ENCODE peak calls at places on chromosome 18, in ten cellular contexts. R is tibial nerve, D is H1, U is A549, X is sigmoid colon, M is ovary, Z is K562, F is GM12878, P is upper lobe of left lung, A is stomach. B is an unnamed sample.
A peak's percentile ranks its signal among the peaks of the same experiment; 100 is the strongest.

GRCh38 chr18:43587538-43588153 is 310.4 kb upstream of the SYT4 start:
- DNase-seq in R (no peak), P (no peak), X (no peak), M (peak; percentile 15), Z (peak; percentile 10), A (no peak), D (no peak), F (no peak), U (peak; percentile 17), B (no peak)

GRCh38 chr18:48736316-48736715 is 197.5 kb downstream of the CTIF start:
- DNase-seq in R (no peak), D (no peak), A (no peak), U (no peak), Z (no peak), X (no peak), P (no peak), F (no peak), M (no peak), B (no peak)

GRCh38 chr18:71304856-71305255 is 1016.0 kb downstream of the SOCS6 start:
- DNase-seq in R (no peak), U (no peak), P (no peak), D (no peak), X (no peak), A (no peak), F (no peak), Z (no peak), M (no peak), B (no peak)

GRCh38 chr18:45774065-45774521 is 50.1 kb downstream of the SLC14A1 start:
- DNase-seq in X (no peak), F (no peak), M (no peak), A (no peak), U (no peak), D (no peak), R (no peak), P (no peak), Z (no peak), B (no peak)

GRCh38 chr18:12308386-12309100 is 502 bp downstream of the TUBB6 start:
- DNase-seq in D (peak; percentile 77), Z (peak; percentile 89), R (peak; percentile 73), F (no peak), M (peak; percentile 93), P (peak; percentile 95), U (peak; percentile 75), X (peak; percentile 95), A (peak; percentile 70), B (peak; percentile 96)

GRCh38 chr18:49019446-49020045 is 68.8 kb upstream of the SMAD7 start:
- DNase-seq in X (no peak), R (no peak), D (no peak), F (peak; percentile 9), A (peak; percentile 20), U (no peak), Z (no peak), P (no peak), M (no peak), B (peak; percentile 35)

GRCh38 chr18:35143615-35144596 is 96.9 kb upstream of the ZNF397 start:
- DNase-seq in Z (peak; percentile 28), R (no peak), D (peak; percentile 56), M (peak; percentile 64), A (peak; percentile 60), U (peak; percentile 56), X (peak; percentile 78), F (no peak), P (no peak), B (no peak)

GRCh38 chr18:25350561-25351201 is 1.3 kb downstream of the ZNF521 start:
- DNase-seq in F (no peak), D (peak; percentile 65), A (no peak), M (peak; percentile 77), Z (no peak), R (peak; percentile 40), P (peak; percentile 88), X (peak; percentile 78), U (no peak), B (peak; percentile 75)

GRCh38 chr18:74796928-74797576 is 199.4 kb downstream of the ZNF407 start:
- DNase-seq in R (no peak), P (no peak), A (no peak), X (no peak), F (peak; percentile 40), M (no peak), Z (no peak), D (no peak), U (no peak), B (no peak)

GRCh38 chr18:43680096-43680495 is 402.8 kb upstream of the SYT4 start:
- DNase-seq in A (no peak), D (no peak), U (no peak), Z (no peak), F (no peak), X (no peak), M (no peak), P (no peak), R (no peak), B (no peak)

GRCh38 chr18:13455960-13456471 is 237.5 kb downstream of the LDLRAD4 start:
- DNase-seq in Z (no peak), A (no peak), F (peak; percentile 32), P (no peak), D (no peak), R (no peak), U (no peak), M (no peak), X (no peak), B (no peak)

GRCh38 chr18:21747268-21747667 is 6.7 kb downstream of the MIB1 start:
- DNase-seq in M (no peak), R (no peak), D (no peak), X (no peak), P (no peak), F (no peak), A (no peak), U (no peak), Z (no peak), B (no peak)

GRCh38 chr18:21742323-21742687 is 1.7 kb downstream of the MIB1 start:
- DNase-seq in P (no peak), Z (no peak), D (no peak), A (no peak), R (no peak), U (no peak), M (no peak), X (no peak), F (no peak), B (no peak)

GRCh38 chr18:21747764-21748693 is 7.4 kb downstream of the MIB1 start:
- DNase-seq in A (no peak), Z (no peak), D (no peak), X (no peak), F (no peak), U (no peak), R (no peak), M (no peak), P (no peak), B (no peak)

GRCh38 chr18:21743166-21743831 is 2.7 kb downstream of the MIB1 start:
- DNase-seq in A (no peak), D (no peak), R (no peak), X (no peak), M (no peak), P (no peak), Z (no peak), F (no peak), U (no peak), B (no peak)

DNA sequence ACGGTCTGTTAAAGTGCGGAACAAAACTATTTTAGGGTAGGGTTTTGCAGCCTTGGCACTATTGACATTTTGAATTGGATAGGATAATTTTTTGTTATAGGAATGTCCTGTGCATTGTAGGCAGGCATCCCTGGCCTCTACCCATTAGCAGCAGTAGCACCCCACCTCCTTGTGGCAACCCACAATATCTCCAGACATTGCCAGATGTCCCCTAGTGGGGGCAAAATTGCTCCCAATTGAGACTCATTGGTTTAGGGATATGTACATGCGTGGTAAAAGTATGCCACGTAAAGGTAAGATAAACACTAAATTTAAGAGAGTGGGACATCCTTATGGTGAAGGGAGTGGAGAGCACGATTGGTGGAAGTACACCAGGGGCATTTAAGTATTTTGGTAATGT is 4.6 kb downstream of the MIB1 start:
- DNase-seq in R (no peak), F (no peak), M (no peak), D (no peak), X (no peak), Z (no peak), U (no peak), P (no peak), A (no peak), B (no peak)
- H3K4me1 ChIP-seq in R (no peaks in the 10 kb centered on the region), F (peaks cover 7% of the 10 kb centered on the region), M (peaks cover 7% of the 10 kb centered on the region), D (peaks cover 12% of the 10 kb centered on the region), X (no peaks in the 10 kb centered on the region), Z (peaks cover 12% of the 10 kb centered on the region), U (peaks cover 10% of the 10 kb centered on the region), P (peaks cover 16% of the 10 kb centered on the region), A (peaks cover 8% of the 10 kb centered on the region), B (peaks cover 33% of the 10 kb centered on the region)

DNA sequence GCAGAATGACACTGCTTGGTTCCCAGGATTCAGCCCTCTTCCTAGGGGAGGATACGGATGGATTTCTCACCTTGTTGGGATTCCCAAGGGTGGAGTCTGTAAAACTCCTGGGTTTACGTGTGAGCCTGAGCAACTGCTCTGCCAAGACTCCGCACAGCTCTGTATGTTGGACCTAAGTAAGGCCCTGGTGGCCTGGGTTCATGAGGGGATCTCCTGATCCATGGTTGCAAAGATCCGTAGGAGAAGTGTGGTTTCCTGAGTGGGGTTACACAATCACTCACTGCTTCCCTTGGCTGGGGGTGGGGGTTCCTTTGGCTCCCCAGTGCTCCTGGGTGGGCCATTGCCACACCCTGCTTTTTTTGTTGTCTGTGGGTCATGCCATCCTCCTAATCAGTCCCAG is 37.7 kb downstream of the ANKRD12 start:
- DNase-seq in Z (no peak), D (no peak), A (no peak), U (no peak), R (no peak), P (no peak), X (no peak), F (no peak), M (no peak), B (no peak)
- H3K27ac ChIP-seq in Z (no peak overlapping the region), D (no peak overlapping the region), A (no peak overlapping the region), U (no peak overlapping the region), R (no peak overlapping the region), P (peak overlapping the region; percentile 39), X (no peak overlapping the region), F (peak overlapping the region; percentile 31), M (no peak overlapping the region), B (peak overlapping the region; percentile 18)

DNA sequence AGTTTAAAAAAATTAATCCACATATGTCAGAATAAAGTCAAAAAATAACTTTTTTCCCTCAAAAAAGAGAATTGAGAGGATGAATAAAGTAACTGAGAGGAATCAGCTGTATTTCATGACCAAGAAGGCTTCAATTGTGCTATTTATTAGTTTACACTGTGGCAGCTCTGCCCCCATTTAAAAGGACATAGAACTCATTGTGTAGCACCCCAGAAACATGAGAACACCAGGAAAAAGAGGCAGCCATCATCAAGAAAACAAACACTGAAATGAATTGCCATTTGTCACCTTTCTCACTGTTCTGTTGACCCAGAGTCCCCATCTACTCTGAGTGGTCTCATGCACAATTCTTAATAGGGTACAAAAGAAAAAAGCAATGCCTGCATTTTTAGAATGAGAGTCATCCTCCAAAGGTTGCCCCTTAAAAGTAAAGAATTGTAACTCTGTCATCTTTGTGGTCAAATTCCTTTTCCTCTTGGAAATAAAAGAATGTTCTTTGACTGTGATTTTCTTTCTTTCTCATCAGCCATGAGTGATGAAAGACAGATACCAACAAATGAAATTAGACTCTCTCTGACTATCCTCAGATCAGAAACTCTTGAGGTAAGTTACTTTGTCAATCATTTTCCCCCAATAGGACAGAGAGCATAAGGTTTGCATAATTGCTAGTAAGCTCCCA is 1942.0 kb upstream of the PIK3C3 start:
- DNase-seq in R (no peak), F (no peak), D (no peak), Z (no peak), A (no peak), M (no peak), U (no peak), P (no peak), X (no peak), B (no peak)
- TF ChIP-seq EP300 in R (no peak), F (no peak), D (no peak), Z (no peak), A (no peak), M (no peak), U (no peak), P (no peak), X (no peak), B (no peak)

GRCh38 chr18:9117980-9118841 is 15.7 kb downstream of the NDUFV2 start:
- DNase-seq in P (no peak), Z (no peak), D (no peak), F (no peak), U (no peak), A (no peak), R (no peak), M (no peak), X (no peak), B (no peak)
- H3K4me1 ChIP-seq in P (peaks cover 50% of the 10 kb centered on the region), Z (peaks cover 8% of the 10 kb centered on the region), D (no peaks in the 10 kb centered on the region), F (peaks cover 38% of the 10 kb centered on the region), U (peaks cover 38% of the 10 kb centered on the region), A (peaks cover 42% of the 10 kb centered on the region), R (no peaks in the 10 kb centered on the region), M (peaks cover 9% of the 10 kb centered on the region), X (no peaks in the 10 kb centered on the region), B (peaks cover 81% of the 10 kb centered on the region)

B was measured in suprapubic skin.